ENCODE peak calls at places on chromosomes 4 and X, in seven cellular contexts. P, U, K, C, Q, S and B are unnamed samples.

GRCh38 chr4:104860227-104861123 is 286.2 kb upstream of the TET2 start:
- DNase-seq in Q (peak; percentile 70), C (peak; percentile 85), P (peak; percentile 27), U (no peak), K (peak; percentile 69), S (no peak), B (peak; percentile 60)

GRCh38 chr4:26945794-26946193 is 85.2 kb downstream of the STIM2 start:
- DNase-seq in S (no peak), Q (no peak), K (no peak), U (no peak), P (no peak), C (no peak), B (no peak)

GRCh38 chr4:37754410-37755185 is 68.4 kb upstream of the RELL1 start:
- DNase-seq in Q (no peak), U (no peak), K (no peak), S (no peak), C (no peak), P (no peak), B (no peak)

GRCh38 chrX:72272868-72273267 is 4.2 kb downstream of the RPS4X start:
- DNase-seq in C (no peak), Q (no peak), S (no peak), P (peak; percentile 54), U (peak; percentile 46), K (no peak), B (no peak)

GRCh38 chr4:125432078-125432477 is 117.3 kb downstream of the FAT4 start:
- DNase-seq in U (no peak), C (no peak), K (peak; percentile 11), Q (no peak), S (no peak), P (no peak), B (no peak)

GRCh38 chr4:158314756-158315487 is 104.6 kb downstream of the TMEM144 start:
- DNase-seq in U (no peak), Q (no peak), P (peak; percentile 75), S (no peak), C (no peak), K (no peak), B (no peak)

GRCh38 chr4:156889616-156890594 is 81.7 kb downstream of the PDGFC start:
- DNase-seq in P (no peak), S (no peak), C (peak; percentile 18), K (no peak), U (no peak), Q (no peak), B (no peak)

GRCh38 chr4:3436798-3437581 is 4.8 kb upstream of the HGFAC start:
- DNase-seq in U (no peak), Q (no peak), S (peak; percentile 74), P (peak; percentile 78), C (no peak), K (no peak), B (no peak)

GRCh38 chr4:119152741-119153140 is 17.1 kb downstream of the MYOZ2 start:
- DNase-seq in U (no peak), S (no peak), K (no peak), Q (no peak), P (no peak), C (no peak), B (no peak)

GRCh38 chrX:71859637-71860036 is 51.0 kb upstream of the NHSL2 start:
- DNase-seq in S (no peak), Q (peak; percentile 27), U (no peak), K (peak; percentile 45), P (no peak), C (peak; percentile 42), B (peak; percentile 51)

GRCh38 chrX:106608016-106608415 is 3.8 kb upstream of the RADX start:
- DNase-seq in K (no peak), C (no peak), U (no peak), Q (no peak), P (no peak), S (no peak), B (no peak)

GRCh38 chrX:92232182-92232581 is 453.0 kb downstream of the PCDH11X start:
- DNase-seq in S (no peak), U (no peak), C (no peak), P (no peak), K (no peak), Q (no peak), B (peak; percentile 2)

GRCh38 chr4:172073590-172073989 is 260.4 kb downstream of the GALNTL6 start:
- DNase-seq in P (no peak), C (no peak), S (no peak), Q (no peak), K (no peak), U (no peak), B (no peak)
- TF ChIP-seq CTCF in P (no peak), C (no peak), S (no peak), Q (no peak), K (no peak), U (no peak), B (no peak)

GRCh38 chrX:84907324-84907946 is 96.2 kb upstream of the APOOL start:
- DNase-seq in S (no peak), U (no peak), Q (peak; percentile 0), K (no peak), C (no peak), P (peak; percentile 0), B (no peak)
- TF ChIP-seq CTCF in S (no peak), U (peak; percentile 39), Q (peak; percentile 58), K (peak; percentile 27), C (no peak), P (peak; percentile 50), B (peak; percentile 60)

GRCh38 chr4:76982638-76983579 is 33.4 kb downstream of the SEPTIN11 start:
- DNase-seq in C (no peak), U (no peak), P (no peak), Q (no peak), S (no peak), K (no peak), B (no peak)
- TF ChIP-seq CTCF in C (no peak), U (peak; percentile 34), P (no peak), Q (no peak), S (no peak), K (peak; percentile 11), B (peak; percentile 39)

GRCh38 chrX:154718607-154719006 is 32.3 kb downstream of the GAB3 start:
- DNase-seq in C (no peak), U (no peak), K (no peak), S (no peak), P (no peak), Q (peak; percentile 9), B (no peak)

GRCh38 chrX:154717824-154718223 is 33.1 kb downstream of the GAB3 start:
- DNase-seq in S (no peak), U (no peak), C (no peak), Q (peak; percentile 52), P (no peak), K (peak; percentile 17), B (no peak)

GRCh38 chrX:154712781-154713391 is 38.0 kb downstream of the GAB3 start:
- DNase-seq in K (no peak), C (no peak), P (no peak), U (no peak), Q (no peak), S (no peak), B (no peak)

GRCh38 chrX:154714925-154715324 is 36.0 kb downstream of the GAB3 start:
- DNase-seq in K (peak; percentile 50), Q (peak; percentile 47), P (no peak), U (no peak), C (peak; percentile 47), S (no peak), B (peak; percentile 39)

DNA sequence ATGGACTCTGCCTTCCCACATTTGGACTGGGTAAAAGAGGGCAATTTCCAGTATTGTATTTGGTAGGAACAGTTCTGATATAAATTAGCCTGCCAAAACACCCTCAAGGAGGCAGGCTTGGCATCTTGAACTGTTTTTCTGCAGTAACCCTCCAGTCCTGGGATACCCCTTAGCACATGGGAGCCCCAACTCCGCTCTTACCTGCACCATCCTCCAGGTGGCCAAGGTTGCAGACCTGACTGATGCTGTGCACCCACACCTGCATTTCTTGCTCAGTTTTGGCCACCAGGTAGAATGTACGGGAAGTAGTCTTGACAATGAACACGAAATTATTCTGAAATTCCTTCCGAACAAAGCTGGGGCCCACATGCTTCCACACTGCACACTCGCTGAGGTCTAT is 35.1 kb downstream of the GAB3 start:
- DNase-seq in U (no peak), Q (no peak), K (no peak), S (no peak), P (no peak), C (no peak), B (no peak)
- TF ChIP-seq CTCF in U (no peak), Q (no peak), K (no peak), S (no peak), P (peak; percentile 10), C (no peak), B (no peak)

GRCh38 chrX:31302573-31303075 is 230.8 kb upstream of the FTHL17 start:
- DNase-seq in P (no peak), S (no peak), Q (no peak), C (no peak), U (no peak), K (no peak), B (no peak)

DNA sequence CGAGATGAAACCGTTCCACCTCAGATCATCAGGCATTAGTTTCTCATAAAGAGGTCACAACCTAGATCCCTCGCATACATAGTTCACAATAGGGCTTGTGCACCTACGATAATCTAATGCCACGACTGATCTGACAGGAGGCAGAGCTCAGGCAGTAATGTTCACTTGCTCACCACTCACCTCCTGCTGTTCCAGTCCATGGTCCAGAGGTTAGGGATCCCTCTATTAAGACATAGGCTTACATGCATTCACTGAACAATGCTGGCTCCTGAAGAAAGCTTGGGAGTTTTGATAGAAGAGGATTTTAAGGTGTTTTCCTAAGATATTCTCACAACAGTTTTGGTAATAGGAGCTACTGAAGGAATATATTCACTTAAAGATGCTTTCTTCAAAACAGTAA is 236.1 kb upstream of the FTHL17 start:
- DNase-seq in P (no peak), C (no peak), S (no peak), Q (no peak), K (no peak), U (no peak), B (no peak)
- TF ChIP-seq CTCF in P (no peak), C (no peak), S (no peak), Q (no peak), K (no peak), U (no peak), B (no peak)

DNA sequence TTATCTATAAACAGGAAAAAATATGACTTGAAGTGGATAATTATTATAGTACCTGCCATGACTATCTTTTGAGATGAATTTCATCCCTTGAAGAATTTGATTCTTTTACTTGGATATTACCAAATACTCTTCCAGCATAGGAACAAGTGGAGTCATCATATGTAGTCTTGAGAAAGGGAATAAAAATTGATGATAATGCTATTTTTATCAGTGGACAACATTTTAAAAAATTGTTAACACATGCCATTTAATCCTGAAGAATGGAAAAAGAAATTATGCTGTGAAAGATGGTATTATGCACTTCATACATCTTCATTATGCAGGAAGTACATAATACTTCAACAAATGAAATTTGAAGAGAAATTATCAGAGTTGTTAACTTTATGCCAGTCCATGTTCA is 83.6 kb downstream of the ITIH6 start:
- DNase-seq in Q (no peak), S (no peak), U (no peak), K (no peak), C (no peak), P (no peak), B (no peak)
- TF ChIP-seq CTCF in Q (no peak), S (no peak), U (no peak), K (no peak), C (no peak), P (no peak), B (no peak)

DNA sequence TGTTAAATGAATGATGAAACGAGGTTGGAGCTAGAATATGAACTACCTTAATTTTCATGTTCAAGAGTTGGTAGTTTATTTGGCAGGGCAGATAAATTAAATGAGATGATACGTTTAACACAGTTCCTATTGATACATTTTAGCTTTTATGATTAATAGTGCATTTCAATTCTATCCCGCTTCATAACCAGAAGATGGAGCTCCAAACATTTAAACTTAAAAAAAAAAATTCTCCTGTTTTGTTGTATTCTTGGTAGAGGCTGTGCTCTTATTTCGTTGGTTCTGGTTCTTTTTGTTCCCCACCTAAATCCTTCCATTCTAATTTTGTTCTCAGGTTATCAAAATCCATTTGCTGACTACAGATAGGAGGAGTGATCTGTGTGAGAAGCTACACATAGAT is 71.8 kb upstream of the PTPN13 start:
- DNase-seq in P (no peak), S (no peak), U (no peak), C (no peak), Q (no peak), K (no peak), B (no peak)
- TF ChIP-seq CTCF in P (peak; percentile 65), S (no peak), U (peak; percentile 63), C (no peak), Q (no peak), K (no peak), B (no peak)